ENCODE peak calls at places on chromosomes 6 and 20, in six cellular contexts. K is heart left ventricle, R is Peyer's patch, A is testis, I is K562, O is vagina. J is an unnamed sample. For H3K4me1, the result is how much of the 10 kb centered on the place peaks cover.

GRCh38 chr6:32936247-32937152 is 4.3 kb downstream of the HLA-DMB start:
- DNase-seq in K (no peak), R (no peak), A (no peak), I (no peak), O (no peak), J (peak)

GRCh38 chr6:110597754-110598153 is 121.3 kb upstream of the SLC22A16 start:
- DNase-seq in K (no peak), R (no peak), A (no peak), I (no peak), O (no peak), J (no peak)

GRCh38 chr6:117505337-117505736 is 22.9 kb downstream of the DCBLD1 start:
- DNase-seq in K (no peak), R (no peak), A (no peak), I (no peak), O (no peak), J (no peak)

GRCh38 chr6:131023834-131024504 is 39.1 kb downstream of the EPB41L2 start:
- DNase-seq in K (no peak), R (no peak), A (no peak), I (no peak), O (no peak), J (no peak)

GRCh38 chr6:81788748-81789147 is 36.3 kb upstream of the TENT5A start:
- DNase-seq in K (no peak), R (no peak), A (no peak), I (no peak), O (no peak), J (no peak)

GRCh38 chr6:129635396-129636164 is 74.4 kb downstream of the ARHGAP18 start:
- DNase-seq in K (no peak), R (no peak), A (no peak), I (no peak), O (no peak), J (no peak)

GRCh38 chr6:28589234-28589951 is 63.7 kb downstream of the GPX5 start:
- DNase-seq in K (no peak), R (no peak), A (peak), I (no peak), O (no peak), J (peak)

GRCh38 chr20:64196831-64197418 is 32.7 kb downstream of the MYT1 start:
- DNase-seq in K (no peak), R (no peak), A (no peak), I (no peak), O (no peak), J (no peak)

GRCh38 chr6:49430866-49431265 is 32.2 kb downstream of the MMUT start:
- DNase-seq in K (no peak), R (no peak), A (no peak), I (no peak), O (no peak), J (no peak)

GRCh38 chr6:49430187-49430586 is 32.9 kb downstream of the MMUT start:
- DNase-seq in K (no peak), R (no peak), A (no peak), I (no peak), O (no peak), J (no peak)
- H3K4me1 ChIP-seq in K (under half), R (under half), A (under half), I (under half), O (under half), J (under half)

GRCh38 chr20:62705626-62706025 is 3.0 kb upstream of the NTSR1 start:
- DNase-seq in K (no peak), R (no peak), A (no peak), I (no peak), O (no peak), J (no peak)

GRCh38 chr20:62702008-62702290 is 6.7 kb upstream of the NTSR1 start:
- DNase-seq in K (no peak), R (no peak), A (no peak), I (no peak), O (no peak), J (no peak)

GRCh38 chr20:62704341-62704948 is 4.2 kb upstream of the NTSR1 start:
- DNase-seq in K (peak), R (peak), A (peak), I (peak), O (no peak), J (peak)

GRCh38 chr20:62702886-62703852 is 5.5 kb upstream of the NTSR1 start:
- DNase-seq in K (no peak), R (no peak), A (no peak), I (peak), O (no peak), J (no peak)

DNA sequence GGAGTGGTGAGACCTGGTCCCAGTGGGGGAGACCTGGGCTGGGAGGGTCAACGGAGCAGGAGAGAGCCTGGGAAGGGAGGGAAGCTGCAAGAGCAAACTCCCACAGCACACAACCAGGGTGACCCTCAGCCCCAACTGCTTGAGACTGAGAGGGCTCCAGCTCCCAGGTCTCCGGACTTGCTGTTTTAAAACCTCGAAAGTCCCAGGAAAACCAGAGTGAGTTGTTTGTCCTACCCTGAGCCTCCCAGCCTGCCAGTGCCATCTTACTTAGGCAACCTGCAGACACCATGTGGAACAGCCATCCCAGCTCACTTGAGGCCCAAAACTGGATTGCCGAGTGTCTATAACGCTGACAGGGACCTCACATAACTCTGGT is 4.8 kb upstream of the NTSR1 start:
- DNase-seq in K (no peak), R (no peak), A (no peak), I (no peak), O (no peak), J (no peak)
- TF ChIP-seq POLR2A in K (no peak), R (no peak), A (no peak), I (no peak), O (no peak), J (no peak)

GRCh38 chr6:108873971-108874370 is 25.7 kb downstream of the ARMC2 start:
- DNase-seq in K (no peak), R (no peak), A (no peak), I (no peak), O (no peak), J (no peak)
- H3K4me1 ChIP-seq in K (under half), R (under half), A (under half), I (under half), O (half or more), J (half or more)

GRCh38 chr6:20402181-20403079 is 751 bp downstream of the E2F3 start:
- DNase-seq in K (peak), R (peak), A (peak), I (peak), O (no peak), J (peak)
- TF ChIP-seq POLR2A in K (no peak), R (no peak), A (no peak), I (peak), O (no peak), J (no peak)

GRCh38 chr20:45780159-45780558 is 11.5 kb downstream of the WFDC3 start:
- DNase-seq in K (no peak), R (no peak), A (no peak), I (no peak), O (no peak), J (no peak)

GRCh38 chr20:45781391-45781931 is 10.2 kb downstream of the WFDC3 start:
- DNase-seq in K (no peak), R (no peak), A (no peak), I (no peak), O (no peak), J (no peak)

GRCh38 chr20:45776931-45777330 is 14.8 kb downstream of the WFDC3 start:
- DNase-seq in K (no peak), R (no peak), A (no peak), I (no peak), O (no peak), J (no peak)

GRCh38 chr20:45782890-45783289 is 8.8 kb downstream of the WFDC3 start:
- DNase-seq in K (no peak), R (no peak), A (no peak), I (no peak), O (no peak), J (no peak)

DNA sequence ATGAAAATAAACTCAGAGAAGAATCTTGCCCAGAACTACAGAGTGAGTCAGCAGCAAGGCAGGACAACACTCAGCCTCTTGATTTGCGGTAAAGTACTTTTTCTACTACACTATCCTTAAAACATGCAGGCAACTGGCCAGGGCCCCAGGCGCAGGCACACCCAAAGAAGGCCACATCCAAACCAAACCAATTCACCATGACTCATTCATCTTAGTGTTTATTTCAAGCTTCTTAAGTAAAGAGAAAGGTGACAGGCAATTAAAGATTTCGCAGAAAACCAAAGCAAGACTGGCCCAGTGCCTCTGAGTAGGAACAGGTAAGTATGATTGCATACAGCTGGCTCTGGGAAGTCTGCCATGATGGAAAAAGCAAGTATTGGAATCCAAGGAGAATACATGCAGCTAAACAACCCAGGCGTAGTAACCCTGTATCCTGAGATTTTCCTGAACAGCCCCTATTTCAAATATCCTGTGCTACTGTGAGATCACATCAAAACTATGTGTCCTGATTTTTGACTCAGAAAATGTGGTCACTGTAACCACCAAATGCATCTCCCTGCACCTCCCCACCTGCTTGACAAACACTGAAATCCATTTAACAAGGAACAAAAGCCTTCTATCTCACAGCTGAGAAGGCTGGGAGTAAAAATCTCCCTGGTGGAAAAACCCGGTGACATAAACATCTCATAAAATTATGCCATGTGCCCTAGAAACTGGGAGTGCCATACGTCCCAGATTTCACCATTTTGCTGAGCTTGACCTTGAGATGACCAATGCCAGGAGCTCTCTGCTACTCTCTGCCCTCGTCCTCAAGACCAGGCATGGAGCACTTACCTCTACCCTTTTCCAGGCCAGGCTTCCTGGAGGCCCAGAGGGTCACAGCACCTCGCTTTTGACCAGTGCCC is 12.4 kb downstream of the WFDC3 start:
- DNase-seq in K (peak), R (peak), A (peak), I (peak), O (no peak), J (peak)
- H3K4me1 ChIP-seq in K (under half), R (under half), A (under half), I (under half), O (half or more), J (under half)

DNA sequence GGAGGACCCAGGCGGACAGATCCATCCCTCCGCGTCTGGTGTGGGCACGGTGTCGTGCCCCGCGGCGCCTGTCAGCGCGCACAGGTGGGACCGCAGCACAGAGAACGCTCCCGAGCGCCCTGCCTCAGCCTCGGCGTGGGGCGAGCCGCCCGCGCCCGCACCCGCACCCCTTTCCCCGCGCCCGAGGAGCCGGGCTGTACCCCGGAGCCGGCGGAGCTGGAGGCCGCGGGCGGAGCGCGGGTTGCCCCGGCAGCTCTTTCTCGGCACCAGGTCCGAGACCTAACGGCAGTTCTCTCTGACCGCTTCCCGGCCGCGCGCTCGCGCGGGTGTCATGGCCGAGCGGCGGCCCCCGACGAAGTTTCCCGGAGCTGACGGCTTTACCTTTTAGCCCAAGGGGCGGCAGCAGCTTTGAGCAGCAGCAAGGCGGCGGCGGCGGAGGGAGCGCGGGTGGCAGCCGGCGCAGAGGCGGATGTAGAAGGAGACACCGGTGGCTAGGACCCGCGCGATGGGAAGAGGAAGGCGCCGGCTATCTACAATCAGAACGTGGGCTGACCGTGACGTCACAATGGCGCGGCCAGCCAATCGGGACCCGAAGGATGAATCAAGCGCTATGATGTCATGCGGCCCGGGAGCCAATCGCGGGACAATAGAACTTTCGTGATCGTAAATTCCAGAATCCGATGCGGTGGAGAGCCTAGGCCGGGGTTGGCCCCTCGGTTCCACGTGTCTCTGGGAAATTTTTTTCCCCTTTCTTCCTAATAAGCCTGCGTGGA is at the start of gene ELOVL5:
- DNase-seq in K (peak), R (peak), A (peak), I (peak), O (no peak), J (peak)
- TF ChIP-seq POLR2A in K (peak), R (peak), A (peak), I (peak), O (no peak), J (peak)

GRCh38 chr6:41785254-41785653 is 2.2 kb upstream of the TOMM6 start:
- DNase-seq in K (peak), R (no peak), A (no peak), I (no peak), O (no peak), J (no peak)
- H3K4me1 ChIP-seq in K (under half), R (under half), A (under half), I (under half), O (half or more), J (under half)

GRCh38 chr6:57257911-57258541 is 35.9 kb upstream of the RAB23 start:
- DNase-seq in K (no peak), R (no peak), A (no peak), I (no peak), O (no peak), J (peak)
- TF ChIP-seq POLR2A in K (no peak), R (no peak), A (no peak), I (no peak), O (no peak), J (no peak)

J was measured in thyroid gland.